ENCODE peak calls at places on chromosomes 13 and 19, in eight cellular contexts. B is tibial artery; H is heart left ventricle; V is CD4-positive, alpha-beta T cell; G is left lung; J is fibroblast of lung; X is PC-3; C is A673. U is an unnamed sample.

GRCh38 chr19:49462492-49462891 is 9.5 kb downstream of the ALDH16A1 start:
- DNase-seq in B (no peak), H (no peak), V (no peak), G (no peak), J (no peak), X (no peak), C (no peak), U (no peak)

GRCh38 chr13:45207319-45207718 is 6.5 kb upstream of the KCTD4 start:
- DNase-seq in B (no peak), H (no peak), V (no peak), G (no peak), J (peak), X (no peak), C (no peak), U (no peak)

GRCh38 chr13:27704681-27705080 is 83.0 kb downstream of the POLR1D start:
- DNase-seq in B (no peak), H (no peak), V (no peak), G (no peak), J (no peak), X (no peak), C (no peak), U (no peak)

GRCh38 chr13:94710081-94710809 is 2.1 kb downstream of the SOX21 start:
- DNase-seq in B (no peak), H (no peak), V (no peak), G (no peak), J (no peak), X (peak), C (no peak), U (no peak)

GRCh38 chr19:44776402-44777096 is 1.1 kb upstream of the CBLC start:
- DNase-seq in B (no peak), H (no peak), V (no peak), G (no peak), J (no peak), X (peak), C (no peak), U (peak)

GRCh38 chr19:55406869-55407624 is 541 bp downstream of the UBE2S start:
- DNase-seq in B (peak), H (no peak), V (no peak), G (peak), J (no peak), X (no peak), C (no peak), U (no peak)

GRCh38 chr19:1122972-1123363 is 19.2 kb downstream of the GPX4 start:
- DNase-seq in B (no peak), H (peak), V (no peak), G (peak), J (peak), X (peak), C (peak), U (no peak)

GRCh38 chr19:39416626-39417120 is 4.2 kb downstream of the PLEKHG2 start:
- DNase-seq in B (peak), H (no peak), V (no peak), G (no peak), J (no peak), X (no peak), C (no peak), U (no peak)

GRCh38 chr19:36150586-36150985 is 1.7 kb downstream of the COX7A1 start:
- DNase-seq in B (no peak), H (peak), V (no peak), G (peak), J (no peak), X (no peak), C (no peak), U (no peak)

GRCh38 chr19:13417054-13417453 is 89.2 kb downstream of the CACNA1A start:
- DNase-seq in B (no peak), H (no peak), V (no peak), G (no peak), J (no peak), X (peak), C (no peak), U (no peak)

GRCh38 chr19:44939668-44940067 is 2.4 kb upstream of the APOC4 start:
- DNase-seq in B (no peak), H (peak), V (no peak), G (no peak), J (no peak), X (no peak), C (no peak), U (no peak)

GRCh38 chr19:20964798-20965197 is 41.7 kb downstream of the ZNF85 start:
- DNase-seq in B (no peak), H (no peak), V (no peak), G (no peak), J (no peak), X (no peak), C (no peak), U (no peak)

GRCh38 chr19:892243-892996 is 567 bp downstream of the MED16 start:
- DNase-seq in B (no peak), H (no peak), V (no peak), G (no peak), J (no peak), X (no peak), C (peak), U (no peak)

GRCh38 chr13:75458696-75459422 is 23.1 kb downstream of the TBC1D4 start:
- DNase-seq in B (no peak), H (peak), V (no peak), G (no peak), J (no peak), X (no peak), C (no peak), U (peak)

GRCh38 chr13:110336681-110337080 is 29.6 kb downstream of the COL4A2 start:
- DNase-seq in B (peak), H (no peak), V (no peak), G (no peak), J (no peak), X (no peak), C (no peak), U (no peak)

GRCh38 chr13:41651413-41652068 is 194.2 kb downstream of the RGCC start:
- DNase-seq in B (no peak), H (no peak), V (no peak), G (no peak), J (no peak), X (no peak), C (no peak), U (no peak)

GRCh38 chr19:33125929-33126388 is 6.0 kb upstream of the WDR88 start:
- DNase-seq in B (no peak), H (no peak), V (peak), G (peak), J (peak), X (peak), C (peak), U (no peak)

GRCh38 chr19:8454218-8454617 is 9.4 kb downstream of the HNRNPM start:
- DNase-seq in B (no peak), H (no peak), V (no peak), G (no peak), J (no peak), X (no peak), C (no peak), U (no peak)

GRCh38 chr13:101429733-101430132 is 13.4 kb upstream of the NALCN start:
- DNase-seq in B (no peak), H (no peak), V (no peak), G (no peak), J (peak), X (no peak), C (no peak), U (no peak)

GRCh38 chr13:80400164-80400767 is 59.3 kb upstream of the SPRY2 start:
- DNase-seq in B (no peak), H (no peak), V (no peak), G (no peak), J (no peak), X (no peak), C (no peak), U (no peak)

GRCh38 chr13:36297600-36298338 is at the start of gene CCDC169:
- DNase-seq in B (peak), H (peak), V (peak), G (peak), J (peak), X (peak), C (peak), U (peak)

GRCh38 chr13:87084192-87084591 is 587.0 kb upstream of the SLITRK5 start:
- DNase-seq in B (no peak), H (no peak), V (no peak), G (no peak), J (no peak), X (no peak), C (no peak), U (no peak)

GRCh38 chr19:48638831-48639381 is 1.7 kb upstream of the DBP start:
- DNase-seq in B (peak), H (no peak), V (no peak), G (no peak), J (no peak), X (no peak), C (no peak), U (peak)

GRCh38 chr19:38298841-38299680 is 5.0 kb upstream of the C19orf33 start:
- DNase-seq in B (no peak), H (peak), V (no peak), G (peak), J (peak), X (peak), C (no peak), U (no peak)

GRCh38 chr19:45643024-45643926 is 4.1 kb upstream of the EML2 start:
- DNase-seq in B (peak), H (peak), V (peak), G (peak), J (peak), X (peak), C (peak), U (peak)

GRCh38 chr13:45928843-45929242 is 77.3 kb upstream of the SIAH3 start:
- DNase-seq in B (no peak), H (no peak), V (no peak), G (no peak), J (peak), X (peak), C (peak), U (no peak)

GRCh38 chr13:38350114-38350617 is 515 bp downstream of the UFM1 start:
- DNase-seq in B (peak), H (no peak), V (peak), G (peak), J (peak), X (peak), C (no peak), U (peak)

GRCh38 chr13:72891423-72891822 is 109.5 kb downstream of the PIBF1 start:
- DNase-seq in B (no peak), H (no peak), V (no peak), G (no peak), J (no peak), X (no peak), C (no peak), U (no peak)

GRCh38 chr13:30002577-30002976 is 152.2 kb upstream of the UBL3 start:
- DNase-seq in B (no peak), H (no peak), V (no peak), G (no peak), J (peak), X (peak), C (no peak), U (no peak)

GRCh38 chr19:40721936-40722661 is 5.2 kb downstream of the ITPKC start:
- DNase-seq in B (no peak), H (peak), V (no peak), G (no peak), J (peak), X (peak), C (no peak), U (peak)

GRCh38 chr19:2661615-2662014 is 40.9 kb downstream of the GNG7 start:
- DNase-seq in B (no peak), H (no peak), V (no peak), G (peak), J (no peak), X (peak), C (peak), U (no peak)

GRCh38 chr13:99647593-99647980 is 146.3 kb downstream of the TM9SF2 start:
- DNase-seq in B (no peak), H (no peak), V (no peak), G (no peak), J (no peak), X (no peak), C (no peak), U (no peak)

GRCh38 chr19:31418055-31418454 is 68.8 kb upstream of the TSHZ3 start:
- DNase-seq in B (no peak), H (no peak), V (no peak), G (no peak), J (no peak), X (no peak), C (no peak), U (no peak)

GRCh38 chr13:34411177-34411576 is 530.9 kb upstream of the NBEA start:
- DNase-seq in B (no peak), H (no peak), V (no peak), G (no peak), J (no peak), X (no peak), C (no peak), U (no peak)

GRCh38 chr13:45529758-45530157 is 65.0 kb downstream of the COG3 start:
- DNase-seq in B (no peak), H (no peak), V (no peak), G (no peak), J (no peak), X (peak), C (no peak), U (no peak)

GRCh38 chr13:22757530-22758120 is 423.2 kb upstream of the SGCG start:
- DNase-seq in B (no peak), H (no peak), V (no peak), G (no peak), J (no peak), X (peak), C (no peak), U (no peak)

GRCh38 chr19:39858541-39858940 is 12.4 kb upstream of the FBL start:
- DNase-seq in B (no peak), H (peak), V (no peak), G (no peak), J (peak), X (no peak), C (peak), U (no peak)

GRCh38 chr13:106036870-106037269 is 498.6 kb downstream of the EFNB2 start:
- DNase-seq in B (no peak), H (no peak), V (no peak), G (no peak), J (no peak), X (peak), C (no peak), U (no peak)

GRCh38 chr13:77846173-77846572 is 72.5 kb downstream of the EDNRB start:
- DNase-seq in B (no peak), H (no peak), V (no peak), G (no peak), J (no peak), X (no peak), C (no peak), U (no peak)

DNA sequence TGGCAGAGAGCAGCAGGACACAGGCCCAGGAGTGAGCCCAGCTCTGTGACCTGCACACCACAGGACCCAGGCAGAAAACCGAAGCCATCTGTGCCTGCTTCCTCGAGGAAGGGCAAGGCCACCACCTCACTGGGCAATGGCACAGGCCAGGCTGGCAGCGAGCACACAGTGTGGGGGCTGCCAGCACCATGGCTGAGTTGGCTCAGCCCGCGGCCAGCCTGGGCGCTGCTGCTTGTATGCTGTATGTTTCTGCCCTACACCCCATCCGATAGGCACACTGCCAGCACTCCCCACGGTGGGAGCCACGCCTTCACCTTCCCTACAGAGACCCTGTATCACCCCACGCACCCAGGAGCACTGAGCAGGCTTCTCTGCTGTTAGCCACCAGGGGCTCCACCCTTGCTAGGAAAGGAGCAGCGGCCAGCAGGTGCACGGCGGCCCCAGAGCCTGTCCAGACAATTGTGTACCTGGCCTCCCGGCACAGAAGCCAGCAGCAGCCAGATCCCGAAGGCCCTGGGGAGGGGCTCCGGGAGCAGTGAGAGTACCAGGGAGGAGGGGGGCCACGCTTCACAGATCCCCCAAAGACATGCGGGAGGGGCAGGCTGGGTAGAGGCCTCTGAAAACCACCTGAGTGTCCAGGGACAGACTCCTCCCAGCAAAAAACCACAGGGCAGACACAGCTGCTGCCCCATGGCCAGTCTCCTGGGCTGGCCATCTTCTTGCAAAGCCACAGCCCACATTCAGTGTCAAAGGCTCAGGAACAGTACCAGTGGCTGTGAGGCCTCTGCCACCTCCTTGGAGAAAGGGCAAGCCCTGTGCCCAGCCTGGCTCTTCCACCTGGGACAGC is 56.1 kb downstream of the MLLT1 start:
- DNase-seq in B (no peak), H (peak), V (no peak), G (peak), J (no peak), X (no peak), C (no peak), U (no peak)
- TF ChIP-seq CTCF in B (no peak), H (no peak), V (no peak), G (no peak), J (no peak), X (no peak), C (no peak), U (no peak)

GRCh38 chr19:16564842-16565241 is 7.4 kb downstream of the SLC35E1 start:
- DNase-seq in B (no peak), H (no peak), V (no peak), G (peak), J (no peak), X (peak), C (no peak), U (no peak)
- H3K27ac ChIP-seq in B (no peak), H (no peak), V (no peak), G (peak), J (no peak), X (no peak), C (no peak), U (no peak)

GRCh38 chr19:6737873-6738725 is 719 bp upstream of the GPR108 start:
- DNase-seq in B (peak), H (peak), V (peak), G (peak), J (peak), X (peak), C (peak), U (peak)

GRCh38 chr19:6739390-6739883 is at the start of gene TRIP10:
- DNase-seq in B (peak), H (peak), V (peak), G (peak), J (peak), X (peak), C (peak), U (peak)

GRCh38 chr19:6737284-6737872 is at the start of gene GPR108:
- DNase-seq in B (peak), H (peak), V (peak), G (peak), J (peak), X (peak), C (peak), U (peak)

GRCh38 chr19:6739884-6740588 is 556 bp downstream of the TRIP10 start:
- DNase-seq in B (no peak), H (peak), V (no peak), G (peak), J (no peak), X (no peak), C (no peak), U (no peak)

DNA sequence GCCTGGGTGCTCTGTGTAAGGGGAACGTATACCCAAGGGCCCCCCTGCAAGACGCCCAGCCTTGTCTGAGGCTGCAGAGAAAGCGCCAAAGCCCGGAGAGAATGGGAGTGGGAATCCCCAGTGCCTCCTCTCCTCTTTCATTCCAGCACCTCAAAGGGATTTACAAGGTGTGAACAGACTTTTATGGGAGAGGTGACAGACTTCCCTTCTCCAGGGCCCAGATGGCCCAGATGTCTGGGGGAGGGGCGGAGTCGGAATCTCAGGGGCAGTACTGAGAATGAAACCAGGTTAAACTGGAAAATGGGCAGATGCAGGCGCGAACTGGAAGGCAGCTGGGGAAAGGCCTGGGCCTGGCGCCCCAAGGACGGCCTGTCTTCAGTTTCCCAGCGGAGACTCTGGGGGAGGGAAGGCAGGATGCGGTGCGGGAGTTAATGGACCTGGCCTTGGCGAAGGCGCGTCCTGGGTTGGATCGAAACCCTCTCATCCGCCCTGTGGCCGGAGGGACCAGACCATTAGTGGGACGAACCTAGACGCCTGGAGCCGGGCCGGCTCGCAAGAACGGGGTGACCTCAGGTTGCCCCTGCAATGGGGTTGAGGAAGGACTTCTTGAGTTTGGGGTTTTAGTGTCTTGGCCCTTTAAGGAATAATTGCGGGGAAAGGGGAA is 622 bp upstream of the TRIP10 start:
- DNase-seq in B (peak), H (peak), V (no peak), G (peak), J (no peak), X (no peak), C (peak), U (no peak)
- TF ChIP-seq CTCF in B (no peak), H (no peak), V (peak), G (no peak), J (no peak), X (no peak), C (no peak), U (no peak)

DNA sequence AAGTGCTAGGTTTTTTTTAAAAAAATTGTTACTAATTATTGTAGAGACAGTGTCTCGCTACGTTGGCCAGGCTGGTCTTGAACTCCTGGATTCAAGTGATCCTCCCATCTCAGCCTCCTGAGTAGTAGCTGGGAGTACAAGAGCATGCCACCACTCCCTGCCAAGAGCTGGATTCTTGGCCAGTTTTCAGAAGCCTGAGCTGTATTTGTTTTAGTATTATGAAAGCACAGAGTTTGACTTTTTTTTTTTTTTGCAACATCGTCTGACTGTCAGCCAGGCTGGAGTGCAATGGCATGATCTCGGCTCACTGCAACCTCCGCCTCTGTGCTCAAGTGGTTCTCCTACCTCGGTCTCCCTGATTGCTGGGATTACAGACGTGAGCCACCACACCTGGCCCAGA is 7.0 kb downstream of the ARMC6 start:
- DNase-seq in B (peak), H (no peak), V (no peak), G (peak), J (peak), X (peak), C (no peak), U (peak)
- H3K27ac ChIP-seq in B (peak), H (no peak), V (no peak), G (peak), J (peak), X (no peak), C (no peak), U (no peak)